ENCODE peak calls at places on chromosomes 12 and 14, in eight cellular contexts. M is lower lobe of right lung; Q is esophagus muscularis mucosa; V is cardiac muscle cell; I is hepatocyte; A is HepG2; W is CD8-positive, alpha-beta memory T cell; H is uterus. P is an unnamed sample.
A peak's percentile ranks its signal among the peaks of the same experiment; 100 is the strongest.

GRCh38 chr12:3303410-3304136 is 187.4 kb upstream of the PRMT8 start:
- DNase-seq in V (no peak), I (peak; percentile 25), A (peak; percentile 52), W (no peak), M (no peak), Q (no peak), H (no peak), P (no peak)

GRCh38 chr14:26730929-26731618 is 133.2 kb upstream of the NOVA1 start:
- DNase-seq in Q (no peak), M (no peak), A (no peak), I (peak; percentile 30), W (no peak), H (no peak), V (peak; percentile 53), P (no peak)

GRCh38 chr12:45324391-45324790 is 108.5 kb downstream of the ANO6 start:
- DNase-seq in W (no peak), V (no peak), A (no peak), Q (no peak), M (no peak), I (no peak), H (no peak), P (no peak)

GRCh38 chr12:99427104-99427503 is 220.4 kb upstream of the GARIN6 start:
- DNase-seq in A (no peak), H (no peak), V (no peak), Q (no peak), M (no peak), W (no peak), I (no peak), P (no peak)

GRCh38 chr12:106276032-106276728 is 26.4 kb upstream of the TCP11L2 start:
- DNase-seq in I (no peak), V (no peak), A (no peak), M (no peak), Q (peak; percentile 31), W (no peak), H (no peak), P (no peak)

GRCh38 chr12:51011960-51012359 is 14.2 kb downstream of the SLC11A2 start:
- DNase-seq in W (no peak), H (no peak), I (no peak), Q (no peak), V (no peak), A (no peak), M (peak; percentile 55), P (peak; percentile 81)

GRCh38 chr14:51780006-51780692 is 80.3 kb upstream of the GNG2 start:
- DNase-seq in W (peak; percentile 69), A (peak; percentile 50), V (peak; percentile 76), I (peak; percentile 87), H (peak; percentile 75), Q (peak; percentile 94), M (peak; percentile 66), P (peak; percentile 53)

GRCh38 chr12:41893491-41893890 is 251.2 kb downstream of the GXYLT1 start:
- DNase-seq in W (no peak), Q (no peak), H (no peak), A (no peak), V (no peak), I (no peak), M (no peak), P (no peak)

GRCh38 chr12:98916106-98916505 is 271.0 kb downstream of the APAF1 start:
- DNase-seq in W (no peak), I (no peak), M (no peak), V (no peak), H (no peak), Q (no peak), A (no peak), P (no peak)

GRCh38 chr14:34043627-34044372 is 92.9 kb upstream of the EGLN3 start:
- DNase-seq in I (peak; percentile 43), V (no peak), W (peak; percentile 30), A (peak; percentile 99), H (no peak), Q (no peak), M (no peak), P (no peak)

GRCh38 chr12:92338102-92338501 is 192.5 kb upstream of the BTG1 start:
- DNase-seq in I (no peak), V (no peak), W (no peak), Q (no peak), H (no peak), M (no peak), A (no peak), P (no peak)

GRCh38 chr12:122753213-122753571 is 568 bp downstream of the DENR start:
- DNase-seq in A (no peak), Q (no peak), M (no peak), I (no peak), V (peak; percentile 8), H (no peak), W (no peak), P (no peak)

GRCh38 chr12:124740691-124741137 is 123.0 kb downstream of the SCARB1 start:
- DNase-seq in A (peak; percentile 71), Q (no peak), M (no peak), I (peak; percentile 56), W (no peak), V (peak; percentile 41), H (no peak), P (no peak)

GRCh38 chr14:59849371-59850130 is 21.0 kb downstream of the RTN1 start:
- DNase-seq in H (no peak), Q (no peak), A (no peak), V (no peak), I (no peak), W (no peak), M (no peak), P (no peak)

GRCh38 chr12:127125607-127126259 is 1141.2 kb upstream of the TMEM132C start:
- DNase-seq in M (no peak), Q (no peak), W (no peak), A (no peak), V (peak; percentile 20), I (peak; percentile 74), H (no peak), P (no peak)

GRCh38 chr12:88334271-88334670 is 192.2 kb downstream of the TMTC3 start:
- DNase-seq in W (no peak), M (no peak), A (no peak), Q (no peak), V (peak; percentile 46), H (no peak), I (peak; percentile 11), P (no peak)

GRCh38 chr12:77031745-77032144 is 33.6 kb downstream of the E2F7 start:
- DNase-seq in A (no peak), W (no peak), Q (no peak), H (no peak), I (no peak), M (no peak), V (peak; percentile 27), P (no peak)

GRCh38 chr14:58626441-58626840 is 11.3 kb upstream of the DACT1 start:
- DNase-seq in V (peak; percentile 35), A (no peak), M (no peak), I (no peak), W (no peak), H (no peak), Q (no peak), P (no peak)
- H3K27ac ChIP-seq in V (no peak overlapping the region), A (no peak overlapping the region), M (no peak overlapping the region), I (no peak overlapping the region), W (no peak overlapping the region), H (no peak overlapping the region), Q (no peak overlapping the region), P (no peak overlapping the region)

GRCh38 chr14:94462219-94462551 is 9.6 kb upstream of the SERPINA11 start:
- DNase-seq in I (no peak), A (no peak), H (no peak), Q (no peak), M (no peak), W (no peak), V (no peak), P (no peak)

GRCh38 chr14:94462763-94463572 is 10.4 kb upstream of the SERPINA11 start:
- DNase-seq in W (no peak), Q (no peak), I (no peak), V (no peak), M (no peak), A (peak; percentile 95), H (no peak), P (no peak)

GRCh38 chr14:94466706-94467370 is 9.2 kb downstream of the SERPINA9 start:
- DNase-seq in W (no peak), A (no peak), M (no peak), V (no peak), I (no peak), H (no peak), Q (no peak), P (no peak)

GRCh38 chr14:94464290-94464689 is 11.7 kb upstream of the SERPINA11 start:
- DNase-seq in V (no peak), W (no peak), M (no peak), I (no peak), H (no peak), A (no peak), Q (no peak), P (no peak)

GRCh38 chr14:94465042-94465441 is 11.0 kb downstream of the SERPINA9 start:
- DNase-seq in V (no peak), I (no peak), W (no peak), M (no peak), Q (no peak), A (no peak), H (no peak), P (no peak)
- H3K27me3 ChIP-seq in V (no peaks in the 10 kb centered on the region), I (no peaks in the 10 kb centered on the region), W (no peaks in the 10 kb centered on the region), M (peaks cover 4% of the 10 kb centered on the region), Q (no peaks in the 10 kb centered on the region), A (no peaks in the 10 kb centered on the region), H (no peaks in the 10 kb centered on the region), P (no peaks in the 10 kb centered on the region)

GRCh38 chr14:93974833-93975232 is 1.5 kb downstream of the ASB2 start:
- DNase-seq in V (no peak), W (no peak), A (no peak), I (no peak), H (no peak), Q (no peak), M (no peak), P (peak; percentile 38)
- H3K36me3 ChIP-seq in V (no peaks in the 10 kb centered on the region), W (no peaks in the 10 kb centered on the region), A (no peaks in the 10 kb centered on the region), I (no peaks in the 10 kb centered on the region), H (no peaks in the 10 kb centered on the region), Q (no peaks in the 10 kb centered on the region), M (no peaks in the 10 kb centered on the region), P (no peaks in the 10 kb centered on the region)

GRCh38 chr12:113236539-113237354 is 15.5 kb downstream of the TPCN1 start:
- DNase-seq in A (no peak), W (no peak), V (no peak), I (no peak), H (no peak), M (no peak), Q (no peak), P (no peak)

GRCh38 chr12:113239811-113240331 is 18.6 kb downstream of the TPCN1 start:
- DNase-seq in Q (no peak), W (no peak), M (no peak), V (no peak), A (no peak), I (peak; percentile 83), H (no peak), P (peak; percentile 28)

GRCh38 chr12:113237748-113238147 is 16.5 kb downstream of the TPCN1 start:
- DNase-seq in Q (no peak), I (no peak), M (no peak), W (no peak), H (no peak), A (no peak), V (no peak), P (peak; percentile 10)

GRCh38 chr12:113239288-113239771 is 18.1 kb downstream of the TPCN1 start:
- DNase-seq in Q (no peak), A (no peak), I (no peak), V (no peak), M (no peak), H (no peak), W (no peak), P (peak; percentile 22)

DNA sequence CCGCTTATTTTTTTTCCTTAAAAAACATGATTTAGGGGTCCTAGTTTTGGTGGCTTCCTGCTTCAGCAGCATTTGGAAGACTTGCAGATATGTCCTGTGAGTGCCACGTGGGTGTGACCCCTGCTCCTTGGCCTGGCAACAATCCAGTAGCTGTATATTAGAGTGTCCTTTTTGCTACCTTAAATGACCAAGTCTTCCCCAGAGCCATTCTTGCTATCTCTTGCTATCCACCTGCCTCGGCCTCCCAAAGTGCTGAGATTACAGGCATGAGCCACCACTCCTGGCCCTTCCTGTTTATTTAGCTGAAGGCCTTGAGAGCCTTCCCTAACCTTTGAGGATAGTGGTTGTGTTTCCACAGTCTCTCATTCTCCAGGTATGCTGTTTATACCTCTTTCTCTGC is 17.0 kb downstream of the TPCN1 start:
- DNase-seq in H (no peak), M (no peak), I (no peak), W (no peak), A (no peak), V (no peak), Q (no peak), P (peak; percentile 9)
- H3K27ac ChIP-seq in H (no peak overlapping the region), M (peak overlapping the region; percentile 67), I (peak overlapping the region; percentile 98), W (no peak overlapping the region), A (no peak overlapping the region), V (no peak overlapping the region), Q (no peak overlapping the region), P (no peak overlapping the region)